ENCODE peak calls at places on chromosomes 11 and 22, in ten cellular contexts. A is KBM-7; H is heart left ventricle; O is effector memory CD4-positive, alpha-beta T cell; M is mucosa of descending colon; I is iris pigment epithelial cell; D is A549; N is left ventricle myocardium superior; U is RCC 7860; E is activated T-helper 1 cell treated with anti-CD3 and anti-CD28 coated beads, Interleukin-2, amount 50 U/mL, for 16 hours. P is an unnamed sample.

GRCh38 chr11:100636536-100636935 is 50.6 kb upstream of the ARHGAP42 start:
- DNase-seq in A (no peak), N (no peak), I (no peak), H (no peak), U (no peak), M (no peak), D (no peak), E (no peak), O (no peak), P (peak; percentile 98)

GRCh38 chr11:36333897-36334296 is 37.8 kb downstream of the PRR5L start:
- DNase-seq in I (peak; percentile 74), E (no peak), H (no peak), N (no peak), O (no peak), M (no peak), U (no peak), D (no peak), A (peak; percentile 29), P (no peak)

GRCh38 chr11:131760191-131760951 is 390.0 kb downstream of the NTM start:
- DNase-seq in D (no peak), M (no peak), O (no peak), E (no peak), A (no peak), N (no peak), U (no peak), I (peak; percentile 95), H (peak; percentile 40), P (peak; percentile 72)

GRCh38 chr22:50184004-50184461 is 1.7 kb upstream of the TRABD start:
- DNase-seq in H (peak; percentile 80), U (no peak), N (peak; percentile 89), D (no peak), I (peak; percentile 62), E (no peak), M (peak; percentile 71), A (no peak), O (no peak), P (no peak)

GRCh38 chr11:69292221-69292648 is 1.7 kb upstream of the MYEOV start:
- DNase-seq in O (peak; percentile 32), I (no peak), N (peak; percentile 66), E (peak; percentile 22), H (no peak), A (peak; percentile 42), U (no peak), D (no peak), M (peak; percentile 71), P (no peak)

GRCh38 chr11:44043157-44043556 is 4.6 kb upstream of the ACCSL start:
- DNase-seq in D (no peak), H (no peak), I (no peak), O (no peak), A (no peak), M (no peak), E (no peak), N (no peak), U (no peak), P (peak; percentile 64)

GRCh38 chr22:48897959-48898358 is 929.7 kb downstream of the BRD1 start:
- DNase-seq in U (no peak), E (no peak), N (no peak), M (no peak), O (no peak), A (no peak), D (no peak), I (no peak), H (no peak), P (no peak)

GRCh38 chr11:66668653-66669430 is 8.8 kb downstream of the RBM4B start:
- DNase-seq in M (no peak), D (no peak), E (no peak), H (no peak), U (no peak), O (no peak), N (no peak), I (no peak), A (no peak), P (no peak)

GRCh38 chr11:8671242-8671641 is 11.2 kb downstream of the TRIM66 start:
- DNase-seq in A (no peak), U (peak; percentile 93), O (no peak), M (no peak), I (peak; percentile 95), N (peak; percentile 43), E (no peak), H (peak; percentile 78), D (no peak), P (no peak)

GRCh38 chr22:23112472-23113012 is 29.2 kb downstream of the RSPH14 start:
- DNase-seq in D (no peak), E (no peak), O (no peak), M (no peak), A (no peak), I (no peak), N (no peak), U (no peak), H (no peak), P (no peak)

GRCh38 chr11:118789501-118790356 is 1.2 kb downstream of the DDX6 start:
- DNase-seq in E (no peak), A (peak; percentile 27), N (no peak), H (peak; percentile 8), D (no peak), M (peak; percentile 55), O (peak; percentile 11), U (no peak), I (peak; percentile 46), P (peak; percentile 21)

P was measured in foreskin melanocyte.